ENCODE peak calls at places on chromosome 2, in five cellular contexts. I is GM23338; S is right lobe of liver; N is amygdala; E is stimulated activated CD8-positive, alpha-beta memory T cell treated with anti-CD3 and anti-CD28 coated beads, Interleukin-7, amount 100 ng/mL, for 24 hours. K is an unnamed sample.

GRCh38 chr2:64698668-64699444 is 45.1 kb upstream of the SERTAD2 start:
- DNase-seq in I (no peak), S (no peak), N (no peak), E (no peak), K (no peak)

GRCh38 chr2:42928692-42929576 is 136.6 kb upstream of the HAAO start:
- DNase-seq in I (peak), S (peak), N (no peak), E (no peak), K (peak)

GRCh38 chr2:3324036-3324386 is 53.6 kb downstream of the EIPR1 start:
- DNase-seq in I (no peak), S (no peak), N (no peak), E (no peak), K (no peak)

GRCh38 chr2:65800998-65801397 is 368.6 kb upstream of the SPRED2 start:
- DNase-seq in I (peak), S (peak), N (no peak), E (no peak), K (no peak)

GRCh38 chr2:60515751-60516226 is 37.7 kb downstream of the BCL11A start:
- DNase-seq in I (no peak), S (no peak), N (no peak), E (no peak), K (no peak)

GRCh38 chr2:219475697-219476604 is 22.7 kb upstream of the GMPPA start:
- DNase-seq in I (peak), S (peak), N (peak), E (peak), K (peak)

GRCh38 chr2:24204505-24204904 is 29.7 kb downstream of the FAM228A start:
- DNase-seq in I (no peak), S (no peak), N (no peak), E (no peak), K (no peak)

GRCh38 chr2:20565623-20566236 is 85.2 kb downstream of the HS1BP3 start:
- DNase-seq in I (no peak), S (no peak), N (no peak), E (no peak), K (no peak)

GRCh38 chr2:72932045-72932444 is 14.7 kb downstream of the EMX1 start:
- DNase-seq in I (no peak), S (no peak), N (no peak), E (no peak), K (no peak)